ENCODE peak calls at places on chromosomes 2 and 18, in six cellular contexts. One of them, this sample, is unnamed.

GRCh38 chr2:102707796-102708713 is 53.8 kb upstream of the TMEM182 start:
- DNase-seq in fibroblast of lung: no peak
- DNase-seq in cardiac muscle cell: no peak
- DNase-seq in upper lobe of right lung: no peak
- DNase-seq in ovary: no peak
- DNase-seq in endothelial cell of umbilical vein: no peak
- DNase-seq in this sample: no peak

GRCh38 chr2:216683846-216684245 is 11.5 kb downstream of the IGFBP5 start:
- DNase-seq in endothelial cell of umbilical vein: no peak
- DNase-seq in cardiac muscle cell: no peak
- DNase-seq in upper lobe of right lung: no peak
- DNase-seq in ovary: peak; percentile 63
- DNase-seq in fibroblast of lung: peak; percentile 76
- DNase-seq in this sample: no peak

GRCh38 chr18:56662502-56662901 is 11.3 kb downstream of the WDR7 start:
- DNase-seq in cardiac muscle cell: no peak
- DNase-seq in fibroblast of lung: no peak
- DNase-seq in upper lobe of right lung: no peak
- DNase-seq in endothelial cell of umbilical vein: no peak
- DNase-seq in ovary: no peak
- DNase-seq in this sample: no peak

GRCh38 chr18:49399003-49399402 is 61.4 kb downstream of the DYM start:
- DNase-seq in fibroblast of lung: peak; percentile 4
- DNase-seq in upper lobe of right lung: no peak
- DNase-seq in cardiac muscle cell: no peak
- DNase-seq in endothelial cell of umbilical vein: peak; percentile 74
- DNase-seq in ovary: no peak
- DNase-seq in this sample: no peak

GRCh38 chr2:113720167-113720566 is 36.3 kb downstream of the SLC35F5 start:
- DNase-seq in ovary: no peak
- DNase-seq in upper lobe of right lung: no peak
- DNase-seq in cardiac muscle cell: no peak
- DNase-seq in endothelial cell of umbilical vein: peak; percentile 23
- DNase-seq in fibroblast of lung: peak; percentile 16
- DNase-seq in this sample: no peak

GRCh38 chr2:19911799-19912509 is 10.2 kb upstream of the TTC32 start:
- DNase-seq in endothelial cell of umbilical vein: no peak
- DNase-seq in ovary: no peak
- DNase-seq in fibroblast of lung: peak; percentile 97
- DNase-seq in upper lobe of right lung: no peak
- DNase-seq in cardiac muscle cell: no peak
- DNase-seq in this sample: no peak

GRCh38 chr2:133379159-133379558 is 189.1 kb downstream of the NCKAP5 start:
- DNase-seq in ovary: no peak
- DNase-seq in endothelial cell of umbilical vein: no peak
- DNase-seq in fibroblast of lung: peak; percentile 22
- DNase-seq in cardiac muscle cell: no peak
- DNase-seq in upper lobe of right lung: no peak
- DNase-seq in this sample: no peak

GRCh38 chr2:130393318-130393910 is 37.6 kb downstream of the PTPN18 start:
- DNase-seq in ovary: no peak
- DNase-seq in cardiac muscle cell: no peak
- DNase-seq in upper lobe of right lung: no peak
- DNase-seq in fibroblast of lung: peak; percentile 43
- DNase-seq in endothelial cell of umbilical vein: no peak
- DNase-seq in this sample: no peak

GRCh38 chr2:230749111-230749510 is 36.5 kb downstream of the CAB39 start:
- DNase-seq in endothelial cell of umbilical vein: no peak
- DNase-seq in upper lobe of right lung: no peak
- DNase-seq in cardiac muscle cell: no peak
- DNase-seq in ovary: no peak
- DNase-seq in fibroblast of lung: peak; percentile 71
- DNase-seq in this sample: no peak

GRCh38 chr2:224565452-224566035 is 19.6 kb downstream of the CUL3 start:
- DNase-seq in upper lobe of right lung: no peak
- DNase-seq in fibroblast of lung: no peak
- DNase-seq in cardiac muscle cell: no peak
- DNase-seq in ovary: no peak
- DNase-seq in endothelial cell of umbilical vein: no peak
- DNase-seq in this sample: no peak

GRCh38 chr18:57060814-57061213 is 86.1 kb upstream of the BOD1L2 start:
- DNase-seq in ovary: no peak
- DNase-seq in upper lobe of right lung: no peak
- DNase-seq in endothelial cell of umbilical vein: no peak
- DNase-seq in fibroblast of lung: no peak
- DNase-seq in cardiac muscle cell: no peak
- DNase-seq in this sample: no peak

GRCh38 chr2:114009125-114009923 is 119.4 kb downstream of the ACTR3 start:
- DNase-seq in upper lobe of right lung: no peak
- DNase-seq in cardiac muscle cell: no peak
- DNase-seq in ovary: no peak
- DNase-seq in fibroblast of lung: no peak
- DNase-seq in endothelial cell of umbilical vein: no peak
- DNase-seq in this sample: no peak

GRCh38 chr18:3234457-3234856 is 13.1 kb upstream of the MYL12A start:
- DNase-seq in ovary: no peak
- DNase-seq in endothelial cell of umbilical vein: no peak
- DNase-seq in upper lobe of right lung: no peak
- DNase-seq in cardiac muscle cell: no peak
- DNase-seq in fibroblast of lung: no peak
- DNase-seq in this sample: no peak

GRCh38 chr2:51921076-51921475 is 889.1 kb upstream of the NRXN1 start:
- DNase-seq in ovary: no peak
- DNase-seq in endothelial cell of umbilical vein: no peak
- DNase-seq in fibroblast of lung: no peak
- DNase-seq in cardiac muscle cell: no peak
- DNase-seq in upper lobe of right lung: no peak
- DNase-seq in this sample: no peak

GRCh38 chr2:107569496-107569895 is 257.2 kb upstream of the RGPD4 start:
- DNase-seq in upper lobe of right lung: no peak
- DNase-seq in endothelial cell of umbilical vein: no peak
- DNase-seq in fibroblast of lung: peak; percentile 33
- DNase-seq in cardiac muscle cell: peak; percentile 66
- DNase-seq in ovary: no peak
- DNase-seq in this sample: no peak

GRCh38 chr18:22186484-22186971 is 17.1 kb downstream of the GATA6 start:
- DNase-seq in fibroblast of lung: peak; percentile 65
- DNase-seq in ovary: peak; percentile 7
- DNase-seq in cardiac muscle cell: no peak
- DNase-seq in upper lobe of right lung: no peak
- DNase-seq in endothelial cell of umbilical vein: peak; percentile 40
- DNase-seq in this sample: no peak

GRCh38 chr18:27704721-27705361 is 472.1 kb downstream of the CDH2 start:
- DNase-seq in upper lobe of right lung: no peak
- DNase-seq in cardiac muscle cell: no peak
- DNase-seq in fibroblast of lung: no peak
- DNase-seq in endothelial cell of umbilical vein: no peak
- DNase-seq in ovary: no peak
- DNase-seq in this sample: no peak

GRCh38 chr2:20103514-20103913 is 52.1 kb upstream of the LAPTM4A start:
- DNase-seq in fibroblast of lung: no peak
- DNase-seq in endothelial cell of umbilical vein: no peak
- DNase-seq in ovary: no peak
- DNase-seq in upper lobe of right lung: no peak
- DNase-seq in cardiac muscle cell: peak; percentile 27
- DNase-seq in this sample: no peak

GRCh38 chr18:63775166-63775730 is at the start of gene SERPINB7:
- DNase-seq in upper lobe of right lung: no peak
- DNase-seq in cardiac muscle cell: no peak
- DNase-seq in endothelial cell of umbilical vein: no peak
- DNase-seq in fibroblast of lung: peak; percentile 95
- DNase-seq in ovary: no peak
- DNase-seq in this sample: no peak

GRCh38 chr2:84494070-84494469 is 22.2 kb upstream of the DNAH6 start:
- DNase-seq in ovary: no peak
- DNase-seq in endothelial cell of umbilical vein: peak; percentile 70
- DNase-seq in fibroblast of lung: peak; percentile 58
- DNase-seq in upper lobe of right lung: no peak
- DNase-seq in cardiac muscle cell: no peak
- DNase-seq in this sample: no peak

GRCh38 chr18:59354731-59355130 is 4.3 kb downstream of the LMAN1 start:
- DNase-seq in ovary: no peak
- DNase-seq in cardiac muscle cell: no peak
- DNase-seq in endothelial cell of umbilical vein: no peak
- DNase-seq in upper lobe of right lung: no peak
- DNase-seq in fibroblast of lung: peak; percentile 17
- DNase-seq in this sample: no peak

DNA sequence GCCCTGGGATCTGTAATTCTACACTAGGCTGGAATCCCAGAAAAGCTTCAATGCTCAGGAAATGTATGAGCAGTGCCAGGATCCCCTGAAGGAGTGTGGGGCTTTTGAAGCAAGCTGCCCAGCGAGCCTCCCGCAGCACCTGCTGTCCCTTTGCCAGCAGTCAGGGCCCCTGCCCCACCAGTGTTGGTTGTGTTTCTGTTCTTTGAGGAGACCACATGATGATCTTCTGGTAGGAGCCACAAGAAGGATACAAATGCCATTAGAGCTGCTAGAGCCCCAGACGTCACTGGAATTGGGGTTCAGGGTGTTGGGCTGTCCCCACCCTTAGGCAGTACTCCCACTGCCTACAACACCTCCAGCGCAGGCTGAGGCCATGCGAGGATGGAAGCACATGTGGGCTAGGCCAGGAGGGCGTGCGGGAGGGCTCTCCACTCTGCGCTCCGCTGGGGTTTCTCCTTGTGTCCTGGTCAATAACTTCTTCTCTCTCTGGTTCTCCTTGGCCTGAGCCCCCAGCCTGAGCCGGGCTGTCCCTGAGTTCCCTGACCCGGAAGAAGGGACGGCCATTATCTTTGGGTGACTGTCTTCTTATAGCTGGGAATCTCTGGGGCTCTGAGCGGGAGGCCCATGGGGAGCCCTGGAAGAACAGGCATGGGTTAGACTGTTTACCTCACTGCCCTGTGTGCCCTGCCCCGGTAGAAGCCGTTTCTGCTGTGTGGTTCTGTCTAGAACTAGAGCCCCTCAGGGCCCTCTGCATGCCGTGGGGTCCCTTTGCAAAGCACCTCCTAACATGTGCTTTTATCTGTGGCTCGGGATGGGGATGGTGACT is 73.9 kb downstream of the LRRFIP1 start:
- DNase-seq in cardiac muscle cell: no peak
- DNase-seq in endothelial cell of umbilical vein: no peak
- DNase-seq in fibroblast of lung: no peak
- DNase-seq in upper lobe of right lung: peak; percentile 50
- DNase-seq in ovary: no peak
- DNase-seq in this sample: no peak
- H3K4me1 ChIP-seq in cardiac muscle cell: peaks cover 69% of the 10 kb centered on the region
- H3K4me1 ChIP-seq in endothelial cell of umbilical vein: peaks cover 79% of the 10 kb centered on the region
- H3K4me1 ChIP-seq in fibroblast of lung: peaks cover 40% of the 10 kb centered on the region
- H3K4me1 ChIP-seq in upper lobe of right lung: peaks cover 98% of the 10 kb centered on the region
- H3K4me1 ChIP-seq in ovary: peaks cover 25% of the 10 kb centered on the region
- H3K4me1 ChIP-seq in this sample: peaks cover 53% of the 10 kb centered on the region

GRCh38 chr2:110990440-110990839 is 130.3 kb upstream of the BCL2L11 start:
- DNase-seq in upper lobe of right lung: no peak
- DNase-seq in ovary: no peak
- DNase-seq in cardiac muscle cell: no peak
- DNase-seq in fibroblast of lung: no peak
- DNase-seq in endothelial cell of umbilical vein: no peak
- DNase-seq in this sample: no peak

GRCh38 chr2:110991951-110992350 is 128.8 kb upstream of the BCL2L11 start:
- DNase-seq in endothelial cell of umbilical vein: no peak
- DNase-seq in cardiac muscle cell: no peak
- DNase-seq in upper lobe of right lung: no peak
- DNase-seq in fibroblast of lung: no peak
- DNase-seq in ovary: no peak
- DNase-seq in this sample: no peak

GRCh38 chr2:110994250-110994961 is 126.3 kb upstream of the BCL2L11 start:
- DNase-seq in fibroblast of lung: no peak
- DNase-seq in cardiac muscle cell: no peak
- DNase-seq in upper lobe of right lung: no peak
- DNase-seq in ovary: no peak
- DNase-seq in endothelial cell of umbilical vein: peak; percentile 2
- DNase-seq in this sample: no peak

GRCh38 chr2:110992886-110993285 is 127.8 kb upstream of the BCL2L11 start:
- DNase-seq in upper lobe of right lung: no peak
- DNase-seq in fibroblast of lung: no peak
- DNase-seq in endothelial cell of umbilical vein: no peak
- DNase-seq in cardiac muscle cell: no peak
- DNase-seq in ovary: no peak
- DNase-seq in this sample: no peak

GRCh38 chr2:110993557-110994231 is 127.0 kb upstream of the BCL2L11 start:
- DNase-seq in fibroblast of lung: peak; percentile 4
- DNase-seq in ovary: no peak
- DNase-seq in cardiac muscle cell: peak; percentile 17
- DNase-seq in endothelial cell of umbilical vein: peak; percentile 30
- DNase-seq in upper lobe of right lung: no peak
- DNase-seq in this sample: no peak
- H3K4me1 ChIP-seq in fibroblast of lung: no peaks in the 10 kb centered on the region
- H3K4me1 ChIP-seq in ovary: no peaks in the 10 kb centered on the region
- H3K4me1 ChIP-seq in cardiac muscle cell: peaks cover 4% of the 10 kb centered on the region
- H3K4me1 ChIP-seq in endothelial cell of umbilical vein: no peaks in the 10 kb centered on the region
- H3K4me1 ChIP-seq in upper lobe of right lung: peaks cover 16% of the 10 kb centered on the region
- H3K4me1 ChIP-seq in this sample: no peaks in the 10 kb centered on the region

GRCh38 chr2:147863835-147864234 is 19.0 kb downstream of the ACVR2A start:
- DNase-seq in upper lobe of right lung: no peak
- DNase-seq in endothelial cell of umbilical vein: peak; percentile 18
- DNase-seq in ovary: no peak
- DNase-seq in cardiac muscle cell: no peak
- DNase-seq in fibroblast of lung: peak; percentile 76
- DNase-seq in this sample: no peak

GRCh38 chr2:147862859-147863516 is 18.2 kb downstream of the ACVR2A start:
- DNase-seq in ovary: no peak
- DNase-seq in upper lobe of right lung: no peak
- DNase-seq in cardiac muscle cell: no peak
- DNase-seq in endothelial cell of umbilical vein: no peak
- DNase-seq in fibroblast of lung: peak; percentile 26
- DNase-seq in this sample: no peak

GRCh38 chr2:147867050-147867449 is 22.2 kb downstream of the ACVR2A start:
- DNase-seq in endothelial cell of umbilical vein: no peak
- DNase-seq in cardiac muscle cell: no peak
- DNase-seq in fibroblast of lung: peak; percentile 11
- DNase-seq in upper lobe of right lung: no peak
- DNase-seq in ovary: no peak
- DNase-seq in this sample: no peak

GRCh38 chr2:147869934-147870333 is 25.1 kb downstream of the ACVR2A start:
- DNase-seq in upper lobe of right lung: no peak
- DNase-seq in cardiac muscle cell: no peak
- DNase-seq in ovary: no peak
- DNase-seq in endothelial cell of umbilical vein: no peak
- DNase-seq in fibroblast of lung: no peak
- DNase-seq in this sample: no peak

GRCh38 chr2:147865560-147865959 is 20.7 kb downstream of the ACVR2A start:
- DNase-seq in ovary: no peak
- DNase-seq in endothelial cell of umbilical vein: no peak
- DNase-seq in cardiac muscle cell: no peak
- DNase-seq in fibroblast of lung: no peak
- DNase-seq in upper lobe of right lung: no peak
- DNase-seq in this sample: no peak
- H3K4me1 ChIP-seq in ovary: peaks cover 2% of the 10 kb centered on the region
- H3K4me1 ChIP-seq in endothelial cell of umbilical vein: peaks cover 7% of the 10 kb centered on the region
- H3K4me1 ChIP-seq in cardiac muscle cell: peaks cover 9% of the 10 kb centered on the region
- H3K4me1 ChIP-seq in fibroblast of lung: no peaks in the 10 kb centered on the region
- H3K4me1 ChIP-seq in upper lobe of right lung: peaks cover 3% of the 10 kb centered on the region
- H3K4me1 ChIP-seq in this sample: peaks cover 10% of the 10 kb centered on the region

DNA sequence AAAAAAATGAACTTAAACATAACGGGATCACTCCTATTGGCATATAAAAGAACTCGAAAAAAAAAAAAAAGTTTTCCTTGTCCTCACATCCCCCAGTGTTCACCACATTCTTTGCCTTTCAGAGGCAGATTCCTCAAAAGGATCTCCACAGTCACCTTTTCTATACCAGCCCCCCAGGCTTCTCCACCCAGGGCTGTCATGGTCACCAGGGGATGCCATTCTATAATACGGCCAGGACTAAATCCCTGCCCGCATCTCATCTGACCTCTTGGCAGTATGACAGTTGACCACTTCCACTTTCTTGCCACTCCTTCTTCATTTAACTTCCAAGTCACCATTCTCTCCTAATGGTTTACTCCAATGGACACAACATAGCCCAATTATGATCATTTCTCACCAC is 29.3 kb downstream of the SOS1 start:
- DNase-seq in endothelial cell of umbilical vein: no peak
- DNase-seq in upper lobe of right lung: no peak
- DNase-seq in ovary: no peak
- DNase-seq in fibroblast of lung: no peak
- DNase-seq in cardiac muscle cell: no peak
- DNase-seq in this sample: no peak
- H3K4me1 ChIP-seq in endothelial cell of umbilical vein: no peaks in the 10 kb centered on the region
- H3K4me1 ChIP-seq in upper lobe of right lung: peaks cover 22% of the 10 kb centered on the region
- H3K4me1 ChIP-seq in ovary: no peaks in the 10 kb centered on the region
- H3K4me1 ChIP-seq in fibroblast of lung: no peaks in the 10 kb centered on the region
- H3K4me1 ChIP-seq in cardiac muscle cell: peaks cover 10% of the 10 kb centered on the region
- H3K4me1 ChIP-seq in this sample: no peaks in the 10 kb centered on the region

This sample was measured in kidney.